ENCODE peak calls at places on chromosomes 3 and 15, in four cellular contexts. Y is brain microvascular endothelial cell, D is colonic mucosa, R is heart right ventricle. I is an unnamed sample.

GRCh38 chr15:73165435-73165834 is 113.2 kb downstream of the NEO1 start:
- DNase-seq in Y (no peak), D (no peak), R (no peak), I (no peak)

GRCh38 chr15:79412429-79412828 is 19.7 kb upstream of the MINAR1 start:
- DNase-seq in Y (no peak), D (no peak), R (no peak), I (no peak)

GRCh38 chr3:125261031-125261430 is 48.5 kb upstream of the SLC12A8 start:
- DNase-seq in Y (no peak), D (no peak), R (no peak), I (no peak)

GRCh38 chr15:64767203-64767602 is 8.2 kb downstream of the RBPMS2 start:
- DNase-seq in Y (no peak), D (no peak), R (no peak), I (no peak)

GRCh38 chr3:191244242-191244867 is 45.3 kb downstream of the OSTN start:
- DNase-seq in Y (no peak), D (no peak), R (no peak), I (no peak)

GRCh38 chr3:190339130-190339529 is 16.9 kb upstream of the CLDN1 start:
- DNase-seq in Y (no peak), D (no peak), R (no peak), I (no peak)

GRCh38 chr3:132659000-132659369 is 624 bp downstream of the ACAD11 start:
- DNase-seq in Y (no peak), D (no peak), R (peak), I (no peak)

GRCh38 chr3:25653322-25653721 is 11.4 kb downstream of the TOP2B start:
- DNase-seq in Y (no peak), D (no peak), R (no peak), I (no peak)

GRCh38 chr3:148366743-148367410 is 330.8 kb upstream of the AGTR1 start:
- DNase-seq in Y (no peak), D (no peak), R (no peak), I (no peak)

GRCh38 chr3:67875858-67876257 is 221.4 kb upstream of the SUCLG2 start:
- DNase-seq in Y (no peak), D (no peak), R (no peak), I (no peak)

GRCh38 chr3:101850327-101851048 is 1.2 kb downstream of the NFKBIZ start:
- DNase-seq in Y (peak), D (no peak), R (no peak), I (no peak)

GRCh38 chr3:195403841-195404408 is 38.9 kb downstream of the ACAP2 start:
- DNase-seq in Y (peak), D (no peak), R (no peak), I (no peak)

GRCh38 chr3:134369231-134369741 is 5.0 kb downstream of the AMOTL2 start:
- DNase-seq in Y (peak), D (no peak), R (no peak), I (no peak)

GRCh38 chr3:176906046-176906905 is 291.0 kb downstream of the TBL1XR1 start:
- DNase-seq in Y (peak), D (no peak), R (peak), I (no peak)

GRCh38 chr15:90530250-90531051 is 728 bp downstream of the CRTC3 start:
- DNase-seq in Y (no peak), D (peak), R (peak), I (peak)

GRCh38 chr3:3165241-3165640 is 14.2 kb downstream of the CRBN start:
- DNase-seq in Y (no peak), D (no peak), R (no peak), I (no peak)

GRCh38 chr3:154862265-154862664 is 217.9 kb upstream of the MME start:
- DNase-seq in Y (peak), D (no peak), R (no peak), I (no peak)

GRCh38 chr3:100257601-100258000 is 3.2 kb upstream of the TBC1D23 start:
- DNase-seq in Y (no peak), D (no peak), R (no peak), I (no peak)

GRCh38 chr3:98971183-98971681 is 69.7 kb upstream of the DCBLD2 start:
- DNase-seq in Y (peak), D (no peak), R (no peak), I (no peak)

GRCh38 chr3:47961815-47962606 is 54.2 kb downstream of the MAP4 start:
- DNase-seq in Y (no peak), D (peak), R (no peak), I (no peak)

GRCh38 chr3:128270559-128271492 is 117.5 kb downstream of the EEFSEC start:
- DNase-seq in Y (no peak), D (no peak), R (no peak), I (peak)

GRCh38 chr3:13349823-13350222 is 70.3 kb downstream of the NUP210 start:
- DNase-seq in Y (no peak), D (no peak), R (no peak), I (no peak)

GRCh38 chr3:112136959-112137693 is 4.1 kb upstream of the GCSAM start:
- DNase-seq in Y (peak), D (no peak), R (no peak), I (no peak)

GRCh38 chr3:148005456-148005855 is 596.3 kb downstream of the ZIC1 start:
- DNase-seq in Y (no peak), D (no peak), R (no peak), I (no peak)

GRCh38 chr3:99548674-99549073 is 89.7 kb upstream of the COL8A1 start:
- DNase-seq in Y (no peak), D (no peak), R (no peak), I (no peak)

GRCh38 chr15:47609693-47610092 is 107.6 kb upstream of the SEMA6D start:
- DNase-seq in Y (no peak), D (peak), R (no peak), I (no peak)

GRCh38 chr3:377158-377561 is 180.6 kb downstream of the CHL1 start:
- DNase-seq in Y (no peak), D (no peak), R (no peak), I (no peak)

GRCh38 chr3:17806876-17807275 is 64.4 kb upstream of the TBC1D5 start:
- DNase-seq in Y (no peak), D (no peak), R (no peak), I (no peak)

GRCh38 chr3:17811633-17812032 is 69.2 kb upstream of the TBC1D5 start:
- DNase-seq in Y (no peak), D (no peak), R (no peak), I (no peak)

GRCh38 chr3:17808994-17809393 is 66.6 kb upstream of the TBC1D5 start:
- DNase-seq in Y (peak), D (no peak), R (no peak), I (no peak)

GRCh38 chr3:17806201-17806600 is 63.8 kb upstream of the TBC1D5 start:
- DNase-seq in Y (no peak), D (no peak), R (no peak), I (no peak)

DNA sequence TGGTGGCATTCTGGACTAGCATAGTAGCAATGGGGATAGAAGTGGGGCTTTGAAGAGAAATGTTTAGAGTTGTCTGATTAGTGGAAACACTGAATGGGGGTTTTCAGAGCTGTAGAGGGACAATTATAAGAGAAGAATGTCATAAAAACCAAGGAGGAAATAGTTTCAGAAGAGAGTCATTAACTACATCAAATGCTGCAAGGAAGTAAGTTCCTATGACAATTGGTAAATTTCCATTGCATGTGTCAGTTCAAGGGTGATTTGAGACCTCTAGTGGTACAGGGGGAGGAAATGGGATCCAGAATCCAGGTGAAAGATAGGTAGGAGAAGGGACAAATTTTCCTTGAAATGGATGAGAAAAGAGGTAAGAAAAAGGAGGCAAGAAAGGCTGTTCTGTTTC is 68.3 kb upstream of the TBC1D5 start:
- DNase-seq in Y (no peak), D (no peak), R (no peak), I (no peak)
- TF ChIP-seq CTCF in Y (peak), D (no peak), R (no peak), I (peak)

GRCh38 chr3:120435621-120436020 is 15.2 kb downstream of the FSTL1 start:
- DNase-seq in Y (peak), D (no peak), R (no peak), I (no peak)

GRCh38 chr3:120437559-120437958 is 13.2 kb downstream of the FSTL1 start:
- DNase-seq in Y (no peak), D (no peak), R (no peak), I (no peak)

GRCh38 chr3:120438216-120438615 is 12.6 kb downstream of the FSTL1 start:
- DNase-seq in Y (no peak), D (no peak), R (no peak), I (no peak)

GRCh38 chr3:120438971-120439370 is 11.8 kb downstream of the FSTL1 start:
- DNase-seq in Y (peak), D (peak), R (peak), I (peak)

GRCh38 chr3:120436523-120437050 is 14.2 kb downstream of the FSTL1 start:
- DNase-seq in Y (no peak), D (no peak), R (no peak), I (no peak)
- TF ChIP-seq CTCF in Y (no peak), D (no peak), R (no peak), I (no peak)

DNA sequence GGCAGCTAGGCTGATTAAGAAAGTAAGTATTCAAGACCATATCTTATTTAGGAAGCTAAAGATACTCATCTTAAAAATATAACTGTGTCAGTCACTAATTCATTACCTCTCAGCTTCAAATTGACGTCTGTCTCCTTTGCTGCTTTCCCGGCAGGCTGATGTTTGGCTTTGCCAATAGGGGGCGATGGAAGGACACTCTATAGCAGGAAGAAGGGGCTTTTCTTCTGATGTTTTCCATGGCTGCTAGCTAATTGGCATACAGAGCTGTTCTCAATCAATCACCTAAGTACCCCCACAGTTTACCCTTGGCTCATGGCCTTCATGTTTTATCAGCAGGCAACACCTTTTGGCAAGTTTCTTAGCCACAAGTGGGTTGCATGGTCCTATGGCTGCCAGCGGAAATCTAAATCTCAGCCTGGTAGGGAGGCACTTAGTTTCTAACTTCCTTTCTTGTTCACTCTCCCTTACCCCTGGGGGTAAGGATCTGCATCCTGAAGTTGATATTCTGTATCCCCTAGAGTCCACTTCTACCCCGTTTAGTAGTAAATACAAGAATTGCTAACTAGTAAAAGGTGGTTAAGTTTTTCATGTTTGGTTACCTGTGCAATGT is 45.0 kb downstream of the ESYT3 start:
- DNase-seq in Y (peak), D (peak), R (no peak), I (no peak)
- TF ChIP-seq CTCF in Y (peak), D (peak), R (peak), I (peak)

DNA sequence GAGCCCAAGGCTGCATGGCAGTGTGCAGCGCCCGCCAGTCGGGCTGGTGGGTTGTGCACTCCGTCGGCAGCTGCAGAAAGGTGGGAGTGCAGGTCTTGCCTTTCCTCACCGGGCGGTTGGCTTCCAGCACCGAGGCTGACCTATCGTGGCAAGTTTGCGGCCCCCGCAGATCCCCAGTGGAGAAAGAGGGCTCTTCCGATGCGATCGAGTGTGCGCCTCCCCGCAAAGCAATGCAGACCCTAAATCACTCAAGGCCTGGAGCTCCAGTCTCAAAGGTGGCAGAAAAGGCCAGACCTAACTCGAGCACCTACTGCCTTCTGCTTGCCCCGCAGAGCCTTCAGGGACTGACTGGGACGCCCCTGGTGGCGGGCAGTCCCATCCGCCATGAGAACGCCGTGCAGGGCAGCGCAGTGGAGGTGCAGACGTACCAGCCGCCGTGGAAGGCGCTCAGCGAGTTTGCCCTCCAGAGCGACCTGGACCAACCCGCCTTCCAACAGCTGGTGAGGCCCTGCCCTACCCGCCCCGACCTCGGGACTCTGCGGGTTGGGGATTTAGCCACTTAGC is 4.3 kb downstream of the ISL2 start:
- DNase-seq in Y (no peak), D (peak), R (no peak), I (peak)
- TF ChIP-seq CTCF in Y (peak), D (no peak), R (no peak), I (no peak)

DNA sequence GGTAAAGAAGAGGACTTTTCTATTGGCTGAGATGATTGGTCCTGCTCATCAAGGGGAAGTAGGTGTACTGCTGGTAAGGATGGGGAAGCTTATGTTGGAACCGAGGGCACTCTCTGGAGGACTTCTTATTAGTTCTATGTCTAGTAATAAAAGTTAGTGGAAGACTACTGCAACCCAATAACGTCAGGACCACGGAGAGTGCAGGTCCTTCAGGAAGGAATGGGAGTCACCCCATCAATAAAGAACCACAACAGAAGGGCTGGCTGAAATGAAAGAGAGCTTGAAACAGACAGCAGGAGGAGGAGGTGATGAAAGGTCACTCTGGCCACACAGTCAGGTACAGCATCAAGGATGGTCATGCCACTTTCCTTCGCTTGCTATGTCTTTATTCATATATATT is 68.8 kb upstream of the PRR23E start:
- DNase-seq in Y (peak), D (no peak), R (no peak), I (no peak)
- TF ChIP-seq CTCF in Y (peak), D (no peak), R (no peak), I (no peak)

GRCh38 chr3:126496894-126497850 is 20.4 kb downstream of the UROC1 start:
- DNase-seq in Y (no peak), D (no peak), R (no peak), I (no peak)

GRCh38 chr3:126499401-126499800 is 18.2 kb downstream of the UROC1 start:
- DNase-seq in Y (no peak), D (no peak), R (no peak), I (no peak)

GRCh38 chr3:126497936-126498335 is 19.6 kb downstream of the UROC1 start:
- DNase-seq in Y (no peak), D (no peak), R (no peak), I (no peak)

GRCh38 chr3:126500016-126500415 is 17.6 kb downstream of the UROC1 start:
- DNase-seq in Y (no peak), D (no peak), R (no peak), I (no peak)

DNA sequence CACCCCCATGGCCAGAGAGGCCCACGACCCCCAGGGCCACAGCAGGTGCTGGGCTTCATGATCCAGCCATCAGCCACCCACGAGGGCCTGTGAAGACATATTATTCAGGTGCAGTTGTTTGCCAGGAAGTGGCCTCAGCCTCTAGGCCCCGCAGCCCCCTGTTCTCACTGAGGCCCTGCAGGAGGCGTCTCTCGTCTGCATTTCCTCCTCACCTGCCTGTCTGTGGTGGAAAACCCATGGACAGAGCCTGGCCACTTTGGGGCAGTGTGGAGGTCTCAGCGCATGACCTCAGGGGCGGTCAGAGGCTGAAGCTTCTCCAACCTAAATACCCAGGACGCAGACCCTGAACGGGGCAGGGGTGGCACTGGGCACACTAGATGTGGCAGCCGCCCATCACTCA is 18.6 kb downstream of the UROC1 start:
- DNase-seq in Y (no peak), D (no peak), R (no peak), I (no peak)
- TF ChIP-seq CTCF in Y (no peak), D (no peak), R (no peak), I (no peak)

DNA sequence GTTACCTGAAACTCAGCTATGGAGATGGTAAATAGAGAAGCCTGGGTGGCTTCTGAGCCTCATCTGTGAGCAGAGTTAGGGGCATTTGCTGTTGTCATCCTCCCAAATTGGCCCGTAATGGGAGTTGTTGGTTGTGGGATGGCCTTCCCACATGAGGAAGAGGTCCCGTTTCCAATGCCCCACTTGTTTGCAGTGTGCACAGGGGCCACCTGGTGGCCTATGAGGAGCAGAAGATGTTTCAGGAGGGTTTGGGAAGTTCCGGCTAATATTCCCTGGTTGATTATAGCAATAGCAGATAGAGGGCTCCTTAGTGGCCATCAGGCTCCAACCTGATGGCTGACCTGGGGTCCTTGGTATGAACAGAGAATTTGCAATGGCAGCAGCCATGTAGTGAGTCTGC is 1546.5 kb downstream of the OTOL1 start:
- DNase-seq in Y (peak), D (no peak), R (no peak), I (no peak)
- TF ChIP-seq CTCF in Y (peak), D (no peak), R (no peak), I (peak)

GRCh38 chr15:46146915-46147314 is 512.1 kb downstream of the SQOR start:
- DNase-seq in Y (no peak), D (no peak), R (no peak), I (no peak)
- TF ChIP-seq CTCF in Y (no peak), D (no peak), R (no peak), I (no peak)

GRCh38 chr3:194313642-194314430 is 37.3 kb downstream of the CPN2 start:
- DNase-seq in Y (no peak), D (peak), R (no peak), I (no peak)
- TF ChIP-seq CTCF in Y (peak), D (no peak), R (no peak), I (no peak)

DNA sequence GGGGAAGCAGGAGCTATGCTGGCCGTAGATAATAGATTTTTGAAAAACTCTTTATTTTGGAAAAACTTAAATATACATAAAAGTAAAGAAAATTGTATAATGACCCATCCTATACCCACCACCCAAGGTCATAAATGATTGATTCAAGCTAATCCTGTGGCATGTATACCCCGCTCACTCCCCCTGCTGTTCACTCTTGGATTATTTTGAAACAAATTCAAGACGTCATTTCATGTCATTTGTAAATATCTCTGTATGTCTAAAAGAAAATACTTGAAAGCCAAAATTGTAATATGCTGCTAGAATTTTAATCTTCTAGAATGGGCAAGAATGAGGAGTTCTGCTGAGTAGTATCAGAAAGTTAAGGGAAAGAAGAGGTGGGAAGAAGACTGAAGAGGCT is 241.7 kb downstream of the FEZF2 start:
- DNase-seq in Y (no peak), D (no peak), R (no peak), I (no peak)
- TF ChIP-seq CTCF in Y (peak), D (peak), R (peak), I (peak)